ENCODE peak calls at places on chromosomes 16 and 17, in four cellular contexts. One of them, this sample, is unnamed.

GRCh38 chr17:76492250-76492988 is 8.8 kb downstream of the RHBDF2 start:
- DNase-seq in GM12878: peak; percentile 58
- DNase-seq in K562: no peak
- DNase-seq in A549: no peak
- DNase-seq in this sample: no peak

GRCh38 chr17:78329263-78330059 is 30.4 kb downstream of the SOCS3 start:
- DNase-seq in K562: no peak
- DNase-seq in GM12878: no peak
- DNase-seq in A549: no peak
- DNase-seq in this sample: no peak

GRCh38 chr16:31713945-31714898 is 159.4 kb upstream of the ZNF267 start:
- DNase-seq in K562: peak; percentile 45
- DNase-seq in GM12878: no peak
- DNase-seq in A549: no peak
- DNase-seq in this sample: peak; percentile 43

GRCh38 chr17:73841431-73842060 is 197.3 kb upstream of the SDK2 start:
- DNase-seq in A549: peak; percentile 54
- DNase-seq in GM12878: no peak
- DNase-seq in K562: no peak
- DNase-seq in this sample: no peak

GRCh38 chr16:84687715-84688114 is 12.1 kb upstream of the USP10 start:
- DNase-seq in K562: no peak
- DNase-seq in GM12878: peak; percentile 76
- DNase-seq in A549: no peak
- DNase-seq in this sample: peak; percentile 37

GRCh38 chr16:66521951-66522771 is 27.8 kb downstream of the TK2 start:
- DNase-seq in GM12878: peak; percentile 86
- DNase-seq in A549: no peak
- DNase-seq in K562: peak; percentile 53
- DNase-seq in this sample: peak; percentile 81

GRCh38 chr17:27038676-27039075 is 255.2 kb upstream of the WSB1 start:
- DNase-seq in GM12878: no peak
- DNase-seq in K562: peak; percentile 21
- DNase-seq in A549: no peak
- DNase-seq in this sample: no peak

GRCh38 chr16:86519649-86520316 is 9.5 kb downstream of the FOXF1 start:
- DNase-seq in A549: peak; percentile 77
- DNase-seq in GM12878: no peak
- DNase-seq in K562: peak; percentile 77
- DNase-seq in this sample: peak; percentile 65

GRCh38 chr17:56096026-56096807 is 57.1 kb upstream of the ANKFN1 start:
- DNase-seq in A549: no peak
- DNase-seq in GM12878: no peak
- DNase-seq in K562: no peak
- DNase-seq in this sample: no peak

GRCh38 chr16:19488213-19488640 is 33.7 kb downstream of the GDE1 start:
- DNase-seq in GM12878: no peak
- DNase-seq in A549: no peak
- DNase-seq in K562: peak; percentile 78
- DNase-seq in this sample: no peak
- TF ChIP-seq POLR2A in GM12878: no peak
- TF ChIP-seq POLR2A in A549: no peak
- TF ChIP-seq POLR2A in K562: peak; percentile 60
- TF ChIP-seq POLR2A in this sample: no peak

DNA sequence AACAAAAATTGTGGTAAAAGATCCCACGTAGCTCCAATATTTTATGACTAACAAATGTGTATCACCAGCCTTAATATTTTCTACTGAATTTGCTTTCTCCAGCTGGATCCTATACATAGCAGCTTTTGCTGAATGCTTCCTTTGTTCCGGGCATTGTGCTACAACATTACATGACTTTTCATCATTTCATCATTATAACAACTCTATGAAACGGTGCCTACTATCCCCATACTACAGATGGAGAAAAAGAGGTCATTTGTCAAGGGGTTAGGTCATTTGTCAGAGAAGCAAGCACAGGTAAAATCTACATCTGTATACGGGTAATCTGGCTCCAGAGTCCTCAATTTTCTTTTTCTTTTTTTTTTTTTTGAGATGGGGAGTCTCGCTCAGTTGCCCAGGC is 74.3 kb downstream of the KANSL1 start:
- DNase-seq in A549: no peak
- DNase-seq in GM12878: no peak
- DNase-seq in K562: no peak
- DNase-seq in this sample: no peak
- H3K4me1 ChIP-seq in A549: peaks cover 16% of the 10 kb centered on the region
- H3K4me1 ChIP-seq in GM12878: peaks cover 44% of the 10 kb centered on the region
- H3K4me1 ChIP-seq in K562: peaks cover 11% of the 10 kb centered on the region
- H3K4me1 ChIP-seq in this sample: peaks cover 5% of the 10 kb centered on the region

GRCh38 chr17:20095366-20096080 is 86.4 kb downstream of the SPECC1 start:
- DNase-seq in K562: no peak
- DNase-seq in GM12878: no peak
- DNase-seq in A549: peak; percentile 67
- DNase-seq in this sample: peak; percentile 27

GRCh38 chr17:20098314-20098713 is 89.2 kb downstream of the SPECC1 start:
- DNase-seq in GM12878: no peak
- DNase-seq in A549: no peak
- DNase-seq in K562: no peak
- DNase-seq in this sample: no peak

GRCh38 chr17:20096430-20096829 is 87.3 kb downstream of the SPECC1 start:
- DNase-seq in K562: no peak
- DNase-seq in A549: no peak
- DNase-seq in GM12878: no peak
- DNase-seq in this sample: no peak

GRCh38 chr17:20094777-20095176 is 85.6 kb downstream of the SPECC1 start:
- DNase-seq in A549: no peak
- DNase-seq in GM12878: no peak
- DNase-seq in K562: no peak
- DNase-seq in this sample: no peak

GRCh38 chr17:20097362-20097761 is 88.2 kb downstream of the SPECC1 start:
- DNase-seq in A549: no peak
- DNase-seq in GM12878: no peak
- DNase-seq in K562: no peak
- DNase-seq in this sample: no peak
- TF ChIP-seq MYC in A549: no peak
- TF ChIP-seq MYC in GM12878: no peak
- TF ChIP-seq MYC in K562: no peak
- TF ChIP-seq MYC in this sample: no peak

GRCh38 chr16:87674405-87674804 is 72.1 kb downstream of the JPH3 start:
- DNase-seq in K562: no peak
- DNase-seq in GM12878: no peak
- DNase-seq in A549: no peak
- DNase-seq in this sample: no peak
- TF ChIP-seq POLR2A in K562: no peak
- TF ChIP-seq POLR2A in GM12878: no peak
- TF ChIP-seq POLR2A in A549: no peak
- TF ChIP-seq POLR2A in this sample: no peak

GRCh38 chr17:79836952-79837887 is 2.0 kb downstream of the CBX4 start:
- DNase-seq in A549: peak; percentile 80
- DNase-seq in GM12878: no peak
- DNase-seq in K562: peak; percentile 29
- DNase-seq in this sample: no peak

GRCh38 chr17:79838541-79839274 is 532 bp downstream of the CBX4 start:
- DNase-seq in K562: peak; percentile 71
- DNase-seq in A549: peak; percentile 39
- DNase-seq in GM12878: no peak
- DNase-seq in this sample: peak; percentile 62

GRCh38 chr17:79835953-79836951 is 3.0 kb downstream of the CBX4 start:
- DNase-seq in K562: peak; percentile 47
- DNase-seq in A549: no peak
- DNase-seq in GM12878: no peak
- DNase-seq in this sample: no peak

GRCh38 chr17:79839363-79840203 is at the start of gene CBX4:
- DNase-seq in A549: peak; percentile 87
- DNase-seq in GM12878: no peak
- DNase-seq in K562: peak; percentile 92
- DNase-seq in this sample: peak; percentile 82

DNA sequence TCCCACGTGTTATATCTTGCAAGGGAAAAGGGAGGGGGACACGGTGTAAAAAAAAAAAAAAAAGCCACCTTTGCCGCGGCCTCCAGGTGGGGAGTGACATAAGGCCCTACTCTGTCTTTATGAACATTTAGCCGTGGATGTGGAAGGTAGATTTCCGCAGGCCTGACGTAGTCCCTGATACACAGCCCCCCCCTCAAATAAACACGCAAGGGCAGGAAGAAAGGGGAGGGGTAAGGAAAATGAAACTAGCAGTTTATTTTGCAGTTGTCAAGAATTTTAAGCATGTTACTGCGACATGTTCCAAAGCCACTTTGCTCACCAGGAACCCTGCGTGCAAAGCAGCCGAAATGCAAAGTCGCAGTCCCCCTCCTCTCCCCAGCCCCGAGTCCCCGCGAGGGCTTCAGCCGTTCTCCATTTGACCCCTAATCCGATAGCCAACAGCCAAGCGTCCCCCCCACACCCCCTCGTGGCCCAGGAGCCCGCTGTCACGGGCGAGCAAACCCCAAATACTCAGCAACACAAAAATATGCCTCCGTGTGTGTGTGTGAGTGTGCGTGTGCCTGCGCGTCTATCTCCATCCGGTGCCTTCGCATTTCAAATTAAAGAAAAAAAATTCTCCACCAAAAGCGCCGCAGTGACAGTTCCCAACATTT is 1.2 kb downstream of the CBX4 start:
- DNase-seq in A549: no peak
- DNase-seq in K562: no peak
- DNase-seq in GM12878: no peak
- DNase-seq in this sample: no peak
- H3K4me1 ChIP-seq in A549: peaks cover 55% of the 10 kb centered on the region
- H3K4me1 ChIP-seq in K562: peaks cover 83% of the 10 kb centered on the region
- H3K4me1 ChIP-seq in GM12878: peaks cover 21% of the 10 kb centered on the region
- H3K4me1 ChIP-seq in this sample: peaks cover 7% of the 10 kb centered on the region

GRCh38 chr17:60039096-60039495 is 39.6 kb downstream of the HEATR6 start:
- DNase-seq in K562: no peak
- DNase-seq in A549: no peak
- DNase-seq in GM12878: no peak
- DNase-seq in this sample: no peak
- TF ChIP-seq MYC in K562: no peak
- TF ChIP-seq MYC in A549: no peak
- TF ChIP-seq MYC in GM12878: no peak
- TF ChIP-seq MYC in this sample: no peak

DNA sequence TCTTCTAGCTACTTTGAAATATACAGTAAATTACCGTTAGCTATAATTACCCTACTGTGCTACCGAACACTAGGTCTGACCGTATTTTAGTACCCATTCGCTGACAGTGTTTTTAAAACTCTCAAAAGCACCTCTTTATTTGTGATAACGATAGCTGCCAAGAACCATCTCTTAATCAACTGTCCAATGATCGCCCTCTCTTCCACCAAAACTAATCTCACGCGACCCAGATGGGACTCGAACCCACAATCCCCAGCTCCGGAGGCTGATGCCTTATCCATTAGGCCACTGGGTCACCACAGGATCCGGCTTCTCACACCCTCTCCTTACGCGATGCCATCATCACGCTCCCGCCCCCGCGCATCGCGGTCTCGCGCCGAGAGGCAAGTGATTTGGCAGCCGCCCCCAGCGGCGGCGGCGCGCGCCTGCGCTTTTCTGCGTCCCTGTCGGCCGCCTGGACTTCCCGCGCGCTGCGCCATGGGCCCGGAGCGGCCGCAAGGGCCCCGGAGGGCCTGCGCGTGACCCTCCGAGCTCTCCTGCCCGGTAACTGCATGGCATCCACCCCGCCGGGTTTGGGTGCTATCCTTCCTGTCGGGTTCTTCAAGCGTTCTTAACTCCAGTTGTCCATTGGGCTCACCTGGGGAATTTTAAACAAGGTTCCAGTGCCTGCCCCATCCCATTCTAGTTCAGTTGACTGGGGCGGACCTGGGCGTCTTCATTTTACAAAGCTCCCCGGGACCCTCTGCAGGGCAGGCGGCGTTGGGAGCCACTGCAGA is 15.7 kb upstream of the KPNA2 start:
- DNase-seq in A549: peak; percentile 97
- DNase-seq in GM12878: peak; percentile 97
- DNase-seq in K562: peak; percentile 92
- DNase-seq in this sample: peak; percentile 98
- TF ChIP-seq POLR2A in A549: peak; percentile 95
- TF ChIP-seq POLR2A in GM12878: peak; percentile 87
- TF ChIP-seq POLR2A in K562: peak; percentile 91
- TF ChIP-seq POLR2A in this sample: peak; percentile 91

GRCh38 chr17:74878658-74879057 is 5.9 kb upstream of the FDXR start:
- DNase-seq in GM12878: no peak
- DNase-seq in K562: no peak
- DNase-seq in A549: no peak
- DNase-seq in this sample: no peak
- H3K4me1 ChIP-seq in GM12878: peaks cover 3% of the 10 kb centered on the region
- H3K4me1 ChIP-seq in K562: peaks cover 46% of the 10 kb centered on the region
- H3K4me1 ChIP-seq in A549: peaks cover 6% of the 10 kb centered on the region
- H3K4me1 ChIP-seq in this sample: peaks cover 5% of the 10 kb centered on the region

GRCh38 chr17:62740066-62740465 is 68.0 kb downstream of the MARCHF10 start:
- DNase-seq in K562: no peak
- DNase-seq in A549: no peak
- DNase-seq in GM12878: no peak
- DNase-seq in this sample: no peak
- TF ChIP-seq MYC in K562: no peak
- TF ChIP-seq MYC in A549: no peak
- TF ChIP-seq MYC in GM12878: no peak
- TF ChIP-seq MYC in this sample: no peak

GRCh38 chr17:39701784-39702422 is 2.0 kb downstream of the ERBB2 start:
- DNase-seq in GM12878: no peak
- DNase-seq in K562: no peak
- DNase-seq in A549: no peak
- DNase-seq in this sample: no peak

GRCh38 chr17:39700148-39700987 is 504 bp downstream of the ERBB2 start:
- DNase-seq in A549: peak; percentile 66
- DNase-seq in K562: no peak
- DNase-seq in GM12878: no peak
- DNase-seq in this sample: peak; percentile 22

GRCh38 chr17:39697961-39698360 is 1.9 kb upstream of the ERBB2 start:
- DNase-seq in GM12878: no peak
- DNase-seq in K562: no peak
- DNase-seq in A549: no peak
- DNase-seq in this sample: no peak

GRCh38 chr17:39701012-39701783 is 1.3 kb downstream of the ERBB2 start:
- DNase-seq in A549: peak; percentile 36
- DNase-seq in GM12878: no peak
- DNase-seq in K562: no peak
- DNase-seq in this sample: no peak

GRCh38 chr17:39699818-39700147 is at the start of gene ERBB2:
- DNase-seq in GM12878: no peak
- DNase-seq in A549: peak; percentile 93
- DNase-seq in K562: no peak
- DNase-seq in this sample: peak; percentile 57
- TF ChIP-seq POLR2A in GM12878: no peak
- TF ChIP-seq POLR2A in A549: peak; percentile 77
- TF ChIP-seq POLR2A in K562: no peak
- TF ChIP-seq POLR2A in this sample: peak; percentile 64

This sample was measured in endothelial cell of umbilical vein.